ENCODE peak calls at places on chromosome 21, in five cellular contexts. D is right cardiac atrium, O is lower lobe of right lung, S is GDM1, B is NCI-H1436. Z is an unnamed sample.
A peak's percentile ranks its signal among the peaks of the same experiment; 100 is the strongest.

GRCh38 chr21:44890338-44890931 is 16.9 kb upstream of the PTTG1IP start:
- DNase-seq in O (peak; percentile 45), S (no peak), D (peak; percentile 30), B (no peak), Z (no peak)

GRCh38 chr21:26072891-26073615 is 97.5 kb downstream of the APP start:
- DNase-seq in B (no peak), D (no peak), S (no peak), O (no peak), Z (no peak)

GRCh38 chr21:27622636-27623035 is 655.7 kb upstream of the ADAMTS5 start:
- DNase-seq in B (no peak), O (no peak), S (no peak), D (no peak), Z (no peak)

GRCh38 chr21:16342932-16343331 is 613.1 kb downstream of the USP25 start:
- DNase-seq in B (no peak), S (no peak), O (no peak), D (no peak), Z (no peak)

GRCh38 chr21:41419921-41420862 is 5.8 kb upstream of the MX1 start:
- DNase-seq in S (peak; percentile 68), D (peak; percentile 93), O (peak; percentile 89), B (peak; percentile 64), Z (peak; percentile 63)

GRCh38 chr21:26806734-26807372 is 38.4 kb downstream of the ADAMTS1 start:
- DNase-seq in O (no peak), B (no peak), D (no peak), S (no peak), Z (no peak)

GRCh38 chr21:46051821-46052675 is 45.9 kb upstream of the COL6A2 start:
- DNase-seq in D (no peak), B (no peak), O (peak; percentile 41), S (no peak), Z (no peak)

GRCh38 chr21:31505975-31506374 is 153.5 kb upstream of the SOD1 start:
- DNase-seq in O (no peak), S (no peak), B (no peak), D (no peak), Z (no peak)

GRCh38 chr21:46351476-46352155 is 27.7 kb downstream of the PCNT start:
- DNase-seq in D (no peak), S (no peak), B (no peak), O (no peak), Z (no peak)

GRCh38 chr21:25891596-25891995 is 156.8 kb downstream of the GABPA start:
- DNase-seq in D (no peak), O (no peak), B (no peak), S (no peak), Z (no peak)

GRCh38 chr21:37849703-37850102 is 66.6 kb downstream of the KCNJ6 start:
- DNase-seq in S (no peak), B (no peak), D (no peak), O (no peak), Z (no peak)

GRCh38 chr21:30605968-30606367 is 5.1 kb downstream of the KRTAP22-1 start:
- DNase-seq in D (no peak), O (no peak), B (no peak), S (no peak), Z (no peak)